ENCODE peak calls at places on chromosome 17, in seven cellular contexts. O is NCI-H187; H is astrocyte of the cerebellum; W is cardiac fibroblast; D is DMS 273 treated with DMSO at 0.1 percent for 48 hours; B is A549; C is effector memory CD8-positive, alpha-beta T cell. N is an unnamed sample.

GRCh38 chr17:9206160-9206988 is 185.1 kb downstream of the NTN1 start:
- DNase-seq in O (no peak), H (no peak), W (no peak), D (no peak), B (no peak), C (no peak), N (no peak)

GRCh38 chr17:29594441-29595090 is 1.6 kb downstream of the ANKRD13B start:
- DNase-seq in O (no peak), H (no peak), W (no peak), D (no peak), B (no peak), C (no peak), N (no peak)

GRCh38 chr17:178292-179065 is 3.0 kb downstream of the DOC2B start:
- DNase-seq in O (no peak), H (no peak), W (no peak), D (no peak), B (no peak), C (no peak), N (no peak)

GRCh38 chr17:53837131-53837530 is 14.4 kb downstream of the KIF2B start:
- DNase-seq in O (no peak), H (peak; percentile 4), W (peak; percentile 12), D (no peak), B (no peak), C (no peak), N (no peak)

GRCh38 chr17:4340914-4341615 is 25.4 kb downstream of the UBE2G1 start:
- DNase-seq in O (no peak), H (no peak), W (peak; percentile 28), D (no peak), B (no peak), C (no peak), N (no peak)

GRCh38 chr17:34218757-34219156 is 36.3 kb upstream of the CCL2 start:
- DNase-seq in O (no peak), H (no peak), W (no peak), D (no peak), B (no peak), C (no peak), N (no peak)

GRCh38 chr17:64174686-64175456 is 44.9 kb upstream of the ERN1 start:
- DNase-seq in O (no peak), H (no peak), W (peak; percentile 62), D (peak; percentile 66), B (no peak), C (no peak), N (no peak)

GRCh38 chr17:17303847-17304490 is 796 bp downstream of the NT5M start:
- DNase-seq in O (no peak), H (no peak), W (no peak), D (no peak), B (no peak), C (no peak), N (no peak)

GRCh38 chr17:6502871-6503509 is 53.4 kb downstream of the PITPNM3 start:
- DNase-seq in O (no peak), H (no peak), W (no peak), D (no peak), B (no peak), C (no peak), N (no peak)

GRCh38 chr17:17476865-17477467 is at the start of gene MED9:
- DNase-seq in O (peak; percentile 64), H (peak; percentile 71), W (peak; percentile 91), D (peak; percentile 53), B (peak; percentile 95), C (peak; percentile 95), N (peak; percentile 93)

GRCh38 chr17:82978354-82978753 is 101.1 kb upstream of the METRNL start:
- DNase-seq in O (no peak), H (no peak), W (no peak), D (no peak), B (no peak), C (no peak), N (no peak)

GRCh38 chr17:62753562-62753961 is 54.6 kb downstream of the MARCHF10 start:
- DNase-seq in O (no peak), H (no peak), W (no peak), D (no peak), B (no peak), C (no peak), N (no peak)

GRCh38 chr17:69502488-69502887 is 88.0 kb downstream of the MAP2K6 start:
- DNase-seq in O (no peak), H (no peak), W (no peak), D (no peak), B (no peak), C (no peak), N (no peak)

GRCh38 chr17:57873261-57874057 is 23.6 kb upstream of the MRPS23 start:
- DNase-seq in O (no peak), H (no peak), W (no peak), D (no peak), B (no peak), C (no peak), N (no peak)

GRCh38 chr17:7380321-7380720 is 568 bp upstream of the TNK1 start:
- DNase-seq in O (no peak), H (no peak), W (no peak), D (no peak), B (no peak), C (no peak), N (no peak)

GRCh38 chr17:68238894-68239293 is 8.9 kb upstream of the AMZ2 start:
- DNase-seq in O (no peak), H (no peak), W (no peak), D (no peak), B (no peak), C (no peak), N (no peak)

GRCh38 chr17:49572226-49572625 is 3.4 kb upstream of the NXPH3 start:
- DNase-seq in O (no peak), H (no peak), W (no peak), D (no peak), B (no peak), C (no peak), N (no peak)

GRCh38 chr17:79534851-79535727 is 75.8 kb downstream of the RBFOX3 start:
- DNase-seq in O (no peak), H (no peak), W (no peak), D (no peak), B (no peak), C (no peak), N (no peak)

GRCh38 chr17:40518401-40519088 is 17.1 kb upstream of the TNS4 start:
- DNase-seq in O (no peak), H (no peak), W (peak; percentile 63), D (no peak), B (peak; percentile 88), C (no peak), N (no peak)

GRCh38 chr17:3983945-3984484 is 19.8 kb upstream of the ATP2A3 start:
- DNase-seq in O (no peak), H (no peak), W (peak; percentile 85), D (no peak), B (peak; percentile 48), C (no peak), N (no peak)

GRCh38 chr17:30964878-30965277 is 6.0 kb upstream of the RNF135 start:
- DNase-seq in O (no peak), H (no peak), W (peak; percentile 50), D (no peak), B (no peak), C (no peak), N (no peak)

GRCh38 chr17:21376835-21377690 is 906 bp downstream of the KCNJ12 start:
- DNase-seq in O (no peak), H (no peak), W (peak; percentile 43), D (no peak), B (peak; percentile 40), C (no peak), N (no peak)

GRCh38 chr17:82477934-82478333 is 19.4 kb downstream of the NARF start:
- DNase-seq in O (no peak), H (no peak), W (no peak), D (no peak), B (no peak), C (no peak), N (no peak)

GRCh38 chr17:82281502-82282238 is 8.2 kb upstream of the CSNK1D start:
- DNase-seq in O (no peak), H (no peak), W (peak; percentile 65), D (no peak), B (peak; percentile 54), C (no peak), N (peak; percentile 36)

GRCh38 chr17:77657821-77658220 is 300.7 kb upstream of the TNRC6C start:
- DNase-seq in O (no peak), H (no peak), W (no peak), D (no peak), B (no peak), C (no peak), N (no peak)

GRCh38 chr17:36205637-36206458 is 5.0 kb upstream of the CCL4L2 start:
- DNase-seq in O (no peak), H (no peak), W (no peak), D (no peak), B (no peak), C (no peak), N (no peak)

GRCh38 chr17:48644159-48644558 is 18.0 kb upstream of the HOXB9 start:
- DNase-seq in O (no peak), H (no peak), W (no peak), D (no peak), B (no peak), C (no peak), N (no peak)

GRCh38 chr17:9011001-9011400 is 10.3 kb upstream of the NTN1 start:
- DNase-seq in O (no peak), H (no peak), W (no peak), D (no peak), B (no peak), C (no peak), N (no peak)